ENCODE peak calls at places on chromosomes 13 and 19, in nine cellular contexts. G, P, V, N, O, K, U, W and Y are unnamed samples.

GRCh38 chr19:46890423-46891170 is 29.8 kb downstream of the ARHGAP35 start:
- DNase-seq in N (no peak), O (peak), K (peak), U (no peak), P (no peak), W (no peak), G (no peak), V (no peak), Y (no peak)

GRCh38 chr19:45071545-45071938 is 4.7 kb downstream of the ZNF296 start:
- DNase-seq in U (no peak), V (no peak), K (no peak), N (no peak), W (no peak), O (no peak), P (no peak), G (no peak), Y (no peak)

GRCh38 chr13:27106144-27106543 is 65.5 kb downstream of the USP12 start:
- DNase-seq in N (no peak), U (no peak), V (no peak), O (no peak), P (no peak), G (no peak), W (no peak), K (no peak), Y (no peak)

GRCh38 chr13:92136449-92137180 is 738.2 kb downstream of the GPC5 start:
- DNase-seq in V (no peak), U (no peak), N (no peak), K (no peak), P (no peak), W (no peak), O (peak), G (no peak), Y (no peak)

GRCh38 chr19:46953955-46954501 is 65.6 kb upstream of the NPAS1 start:
- DNase-seq in N (no peak), K (no peak), P (no peak), G (no peak), W (no peak), U (no peak), V (no peak), O (no peak), Y (no peak)

GRCh38 chr13:84651288-84651687 is 769.0 kb upstream of the SLITRK1 start:
- DNase-seq in K (no peak), W (no peak), V (no peak), O (peak), N (no peak), G (no peak), U (no peak), P (no peak), Y (no peak)

GRCh38 chr19:13849991-13850909 is 26.7 kb upstream of the NANOS3 start:
- DNase-seq in P (peak), G (peak), V (peak), K (peak), N (peak), O (peak), W (peak), U (peak), Y (peak)

GRCh38 chr13:33125821-33126570 is 109.8 kb downstream of the KL start:
- DNase-seq in W (no peak), P (peak), G (peak), U (no peak), V (no peak), N (peak), O (peak), K (no peak), Y (no peak)

GRCh38 chr19:35978271-35978670 is 16.7 kb upstream of the SDHAF1 start:
- DNase-seq in P (no peak), G (no peak), W (no peak), N (no peak), O (no peak), V (no peak), K (no peak), U (no peak), Y (no peak)

GRCh38 chr19:1598777-1599459 is 6.3 kb upstream of the MBD3 start:
- DNase-seq in N (no peak), V (no peak), P (no peak), W (no peak), U (no peak), G (no peak), K (no peak), O (no peak), Y (no peak)

GRCh38 chr19:48970923-48971395 is 5.8 kb downstream of the FTL start:
- DNase-seq in V (peak), G (peak), K (peak), W (peak), U (peak), N (peak), O (peak), P (peak), Y (peak)

GRCh38 chr19:16199275-16199932 is 1.7 kb downstream of the AP1M1 start:
- DNase-seq in U (peak), K (no peak), P (no peak), V (peak), W (no peak), O (no peak), N (no peak), G (no peak), Y (no peak)

GRCh38 chr19:1396768-1397679 is 4.3 kb downstream of the GAMT start:
- DNase-seq in K (no peak), G (no peak), U (no peak), N (no peak), V (no peak), O (no peak), W (no peak), P (no peak), Y (no peak)

GRCh38 chr19:530133-531008 is 1.2 kb upstream of the CDC34 start:
- DNase-seq in G (no peak), N (no peak), P (no peak), K (no peak), V (no peak), U (no peak), O (no peak), W (no peak), Y (no peak)

GRCh38 chr19:14218615-14219330 is 12.8 kb upstream of the ADGRL1 start:
- DNase-seq in O (no peak), G (no peak), U (no peak), V (no peak), K (no peak), P (no peak), W (no peak), N (no peak), Y (no peak)

GRCh38 chr19:41159861-41160260 is 33.2 kb upstream of the CYP2S1 start:
- DNase-seq in P (no peak), V (no peak), W (no peak), N (no peak), G (no peak), O (no peak), U (no peak), K (no peak), Y (no peak)

GRCh38 chr19:41166888-41167804 is 25.9 kb upstream of the CYP2S1 start:
- DNase-seq in K (peak), G (no peak), U (no peak), O (no peak), V (no peak), W (no peak), N (no peak), P (no peak), Y (no peak)

GRCh38 chr19:41156207-41156606 is 36.8 kb upstream of the CYP2S1 start:
- DNase-seq in N (no peak), V (no peak), P (no peak), K (no peak), G (no peak), U (no peak), O (no peak), W (no peak), Y (no peak)

GRCh38 chr19:41161903-41162302 is 31.1 kb upstream of the CYP2S1 start:
- DNase-seq in W (no peak), O (no peak), G (no peak), U (no peak), N (no peak), V (no peak), K (no peak), P (peak), Y (no peak)
- TF ChIP-seq CTCF in W (peak), O (no peak), G (no peak), U (no peak), N (peak), V (no peak), K (no peak), P (peak), Y (no peak)

GRCh38 chr13:105591308-105591707 is 944.2 kb downstream of the EFNB2 start:
- DNase-seq in P (no peak), U (no peak), N (no peak), G (no peak), V (no peak), O (no peak), W (no peak), K (no peak), Y (no peak)

DNA sequence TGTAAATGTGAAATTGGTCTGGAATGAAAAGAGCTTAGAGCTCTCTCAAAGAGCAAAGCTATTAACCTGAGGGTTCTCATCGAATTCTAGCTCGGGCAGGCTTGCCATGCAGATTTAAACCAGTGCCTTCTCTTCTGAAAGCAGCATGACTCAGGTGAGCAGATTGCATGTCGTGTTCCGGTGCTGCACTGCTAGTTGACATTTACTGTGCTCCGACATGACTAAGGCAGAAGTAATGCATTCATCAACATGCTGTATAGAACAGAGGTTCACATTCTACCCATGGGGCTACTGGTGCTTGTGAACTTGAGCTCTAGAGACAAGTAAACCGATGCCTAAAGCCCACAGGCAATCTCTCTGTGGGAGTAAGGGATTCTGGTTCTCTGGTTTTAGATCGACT is 947.7 kb downstream of the EFNB2 start:
- DNase-seq in K (no peak), W (no peak), G (no peak), U (no peak), P (peak), V (no peak), O (peak), N (no peak), Y (no peak)
- TF ChIP-seq CTCF in K (no peak), W (no peak), G (no peak), U (no peak), P (no peak), V (no peak), O (no peak), N (no peak), Y (no peak)

DNA sequence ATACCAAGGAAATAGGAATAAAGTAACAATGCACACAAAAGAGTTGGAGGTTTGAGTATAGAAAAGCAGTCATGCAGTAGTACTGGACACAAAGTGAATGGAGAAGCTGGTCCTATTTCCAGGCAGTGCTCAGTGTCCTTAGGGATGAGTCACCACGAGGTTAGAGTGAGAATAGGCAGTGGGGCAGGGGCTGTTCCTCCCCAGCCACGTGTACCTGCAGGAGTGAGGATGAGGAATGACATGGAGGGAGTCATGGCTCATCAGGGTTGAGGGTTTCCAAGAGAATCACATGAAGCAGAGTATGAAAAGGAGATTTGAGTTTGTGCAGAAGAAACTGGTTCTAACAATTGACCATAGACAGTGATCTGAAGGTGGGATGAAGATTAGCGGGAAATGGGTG is 74.8 kb upstream of the ZNF835 start:
- DNase-seq in N (no peak), P (no peak), W (no peak), G (no peak), V (no peak), O (no peak), K (no peak), U (no peak), Y (no peak)
- TF ChIP-seq CTCF in N (no peak), P (no peak), W (no peak), G (no peak), V (no peak), O (no peak), K (no peak), U (no peak), Y (no peak)

DNA sequence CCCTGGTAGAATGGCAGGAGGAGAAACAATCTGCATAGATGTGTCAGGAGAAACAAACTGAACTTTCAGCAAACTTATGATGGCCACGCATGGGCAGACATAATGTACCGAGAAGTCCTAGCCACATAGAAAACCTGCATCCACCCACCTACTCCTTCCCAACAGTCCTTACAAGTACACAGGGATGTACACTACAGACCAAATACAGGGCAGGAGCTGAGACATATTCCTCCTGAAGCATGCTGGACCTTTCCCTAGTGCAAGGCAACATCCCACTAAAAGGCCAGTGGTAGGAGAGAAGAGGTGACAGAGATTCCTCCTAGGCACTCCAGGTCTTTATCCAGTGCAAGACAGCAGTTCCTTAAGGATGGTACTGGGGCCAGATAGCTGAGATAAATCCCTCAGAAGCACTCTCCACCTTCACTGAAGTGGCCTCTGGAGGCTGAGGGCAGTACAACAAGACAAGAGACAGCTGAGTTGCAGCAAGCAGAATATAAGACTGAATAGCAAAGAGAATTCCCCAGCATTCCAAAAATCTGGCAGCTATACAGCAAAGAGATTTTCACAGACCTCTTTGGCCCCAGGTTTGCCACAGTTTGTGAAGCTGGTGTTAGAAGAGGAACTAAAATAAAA is 18.3 kb downstream of the VWA8 start:
- DNase-seq in O (peak), K (no peak), P (peak), W (no peak), V (no peak), U (no peak), N (peak), G (no peak), Y (peak)
- TF ChIP-seq CTCF in O (peak), K (peak), P (peak), W (peak), V (peak), U (peak), N (peak), G (no peak), Y (no peak)

GRCh38 chr13:101916108-101916757 is 463.8 kb downstream of the ITGBL1 start:
- DNase-seq in K (no peak), O (peak), W (peak), U (peak), P (peak), V (peak), N (peak), G (no peak), Y (peak)
- TF ChIP-seq CTCF in K (no peak), O (peak), W (no peak), U (no peak), P (peak), V (no peak), N (peak), G (no peak), Y (no peak)

DNA sequence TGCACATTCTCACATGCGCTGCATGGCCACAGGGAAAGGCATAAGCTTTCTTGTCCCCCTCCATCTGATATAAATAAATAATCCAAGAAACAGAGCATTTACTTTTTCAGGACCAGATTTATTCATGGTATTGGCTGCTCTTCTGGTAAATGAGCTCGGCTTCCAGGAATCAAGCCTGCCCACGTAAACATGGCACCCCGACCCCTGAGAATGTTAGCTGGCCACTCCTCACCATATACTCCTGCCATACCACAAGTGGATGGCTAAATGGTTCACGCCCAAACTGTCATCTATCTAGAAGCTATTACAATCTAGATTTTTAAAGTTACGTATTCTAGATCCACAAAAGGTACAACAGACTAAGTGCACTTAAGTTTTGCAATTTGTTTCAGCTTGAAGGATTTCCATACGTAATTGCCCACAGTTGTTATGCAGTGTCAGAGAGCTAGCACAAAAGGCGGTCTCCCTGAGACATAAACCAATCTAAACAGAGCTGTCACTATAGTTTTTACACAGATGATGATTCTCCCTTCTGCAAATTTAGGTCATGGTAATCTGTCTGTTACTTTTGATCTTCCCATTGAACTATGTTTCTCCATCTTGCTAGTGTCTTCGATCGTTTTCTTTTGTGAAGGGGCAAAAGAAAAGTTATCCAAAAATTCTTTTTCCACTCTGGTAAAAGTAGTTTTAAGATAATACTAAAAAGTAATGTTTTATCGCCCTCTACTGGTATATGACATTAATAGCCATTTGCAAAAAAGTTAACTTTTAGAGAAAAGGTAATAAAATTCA is 16.2 kb upstream of the FOXO1 start:
- DNase-seq in G (no peak), U (peak), K (no peak), O (peak), P (peak), W (no peak), V (no peak), N (peak), Y (no peak)
- TF ChIP-seq CTCF in G (peak), U (no peak), K (peak), O (no peak), P (peak), W (peak), V (peak), N (peak), Y (peak)

GRCh38 chr19:40445006-40445312 is 824 bp upstream of the SERTAD3 start:
- DNase-seq in G (no peak), N (no peak), U (no peak), K (no peak), V (no peak), W (no peak), P (no peak), O (no peak), Y (no peak)
- TF ChIP-seq CTCF in G (no peak), N (no peak), U (no peak), K (no peak), V (no peak), W (no peak), P (no peak), O (no peak), Y (no peak)

GRCh38 chr19:52269338-52270261 is at the start of gene ZNF766:
- DNase-seq in P (peak), O (peak), W (peak), G (peak), U (peak), V (peak), K (peak), N (peak), Y (peak)
- TF ChIP-seq CTCF in P (no peak), O (no peak), W (no peak), G (no peak), U (no peak), V (no peak), K (no peak), N (no peak), Y (no peak)

GRCh38 chr19:32869369-32870153 is at the start of gene SLC7A9:
- DNase-seq in V (peak), K (no peak), P (no peak), G (no peak), U (no peak), W (no peak), O (no peak), N (no peak), Y (no peak)
- TF ChIP-seq CTCF in V (no peak), K (no peak), P (no peak), G (no peak), U (no peak), W (no peak), O (no peak), N (no peak), Y (no peak)

GRCh38 chr19:30227661-30228112 is 144.5 kb upstream of the ZNF536 start:
- DNase-seq in V (peak), U (peak), K (peak), W (peak), N (peak), O (peak), G (peak), P (peak), Y (peak)
- TF ChIP-seq CTCF in V (peak), U (peak), K (peak), W (peak), N (peak), O (peak), G (no peak), P (peak), Y (peak)